ENCODE peak calls at places on chromosomes 12 and 14, in eight cellular contexts. M is EH, C is heart right ventricle, I is IMR-90, K is left ventricle myocardium inferior, H is posterior vena cava, N is mesendoderm, B is heart left ventricle. D is an unnamed sample.

GRCh38 chr12:55715169-55715764 is 579 bp upstream of the BLOC1S1 start:
- DNase-seq in M (peak; percentile 33), C (no peak), I (no peak), K (no peak), H (no peak), N (peak; percentile 40), B (no peak), D (peak; percentile 4)

GRCh38 chr12:52518574-52519469 is 1.4 kb downstream of the KRT5 start:
- DNase-seq in M (no peak), C (no peak), I (no peak), K (no peak), H (no peak), N (no peak), B (no peak), D (no peak)

GRCh38 chr12:57343703-57344378 is 87.0 kb downstream of the R3HDM2 start:
- DNase-seq in M (no peak), C (no peak), I (no peak), K (no peak), H (no peak), N (no peak), B (no peak), D (no peak)

GRCh38 chr12:120742207-120742536 is 16.5 kb downstream of the ACADS start:
- DNase-seq in M (no peak), C (no peak), I (no peak), K (peak; percentile 40), H (peak; percentile 76), N (no peak), B (no peak), D (no peak)

GRCh38 chr14:98163285-98163741 is 1108.7 kb downstream of the BCL11B start:
- DNase-seq in M (no peak), C (no peak), I (no peak), K (no peak), H (no peak), N (peak; percentile 8), B (no peak), D (no peak)

GRCh38 chr14:51335521-51335920 is 95.5 kb downstream of the TMX1 start:
- DNase-seq in M (peak; percentile 84), C (peak; percentile 60), I (no peak), K (peak; percentile 68), H (peak; percentile 89), N (no peak), B (peak; percentile 55), D (peak; percentile 56)

GRCh38 chr12:4271433-4272013 is 2.0 kb upstream of the CCND2 start:
- DNase-seq in M (no peak), C (no peak), I (no peak), K (no peak), H (no peak), N (no peak), B (no peak), D (no peak)

GRCh38 chr12:30761730-30762129 is 7.0 kb upstream of the CAPRIN2 start:
- DNase-seq in M (no peak), C (no peak), I (no peak), K (no peak), H (no peak), N (no peak), B (no peak), D (no peak)

GRCh38 chr12:114400925-114401324 is 5.0 kb downstream of the TBX5 start:
- DNase-seq in M (peak; percentile 94), C (peak; percentile 29), I (peak; percentile 96), K (peak; percentile 49), H (peak; percentile 66), N (peak; percentile 47), B (peak; percentile 36), D (peak; percentile 69)

GRCh38 chr12:112107306-112107705 is 1.3 kb downstream of the NAA25 start:
- DNase-seq in M (peak; percentile 26), C (no peak), I (no peak), K (no peak), H (no peak), N (no peak), B (no peak), D (no peak)

GRCh38 chr12:132522586-132523380 is 32.8 kb downstream of the FBRSL1 start:
- DNase-seq in M (no peak), C (no peak), I (no peak), K (no peak), H (no peak), N (no peak), B (no peak), D (no peak)